ENCODE peak calls at places on chromosome 3, in ten cellular contexts. D is ureter, B is LoVo, P is GF-D8, F is NCI-H446 treated with DMSO at 0.1 percent for 48 hours, L is GM04504, V is psoas muscle, K is H54, H is breast epithelium, S is mucosa of gallbladder. A is an unnamed sample.

GRCh38 chr3:46110701-46111493 is 83.6 kb upstream of the XCR1 start:
- DNase-seq in L (peak), V (no peak), K (peak), P (peak), F (peak), D (no peak), H (no peak), S (peak), B (peak), A (peak)

GRCh38 chr3:169811606-169812123 is 1.0 kb upstream of the LRRIQ4 start:
- DNase-seq in V (no peak), L (peak), B (no peak), S (no peak), H (no peak), K (peak), P (peak), F (no peak), D (no peak), A (no peak)

GRCh38 chr3:51386852-51387229 is 1.8 kb downstream of the MANF start:
- DNase-seq in L (no peak), P (no peak), K (no peak), F (no peak), H (no peak), D (peak), S (no peak), V (no peak), B (no peak), A (no peak)

GRCh38 chr3:122688996-122689395 is 8.4 kb downstream of the PARP14 start:
- DNase-seq in K (no peak), H (no peak), B (no peak), S (no peak), L (no peak), P (no peak), F (no peak), D (no peak), V (no peak), A (no peak)

GRCh38 chr3:65303431-65303830 is 615.6 kb upstream of the ADAMTS9 start:
- DNase-seq in S (no peak), H (no peak), V (no peak), B (no peak), D (no peak), L (no peak), P (no peak), F (no peak), K (no peak), A (no peak)

GRCh38 chr3:72368331-72368975 is 479.8 kb downstream of the SHQ1 start:
- DNase-seq in L (no peak), B (no peak), F (no peak), K (no peak), S (no peak), D (no peak), V (no peak), P (no peak), H (no peak), A (peak)

GRCh38 chr3:51282931-51283330 is 102.2 kb upstream of the MANF start:
- DNase-seq in B (no peak), H (no peak), D (no peak), S (no peak), K (no peak), V (no peak), F (no peak), L (no peak), P (no peak), A (no peak)

GRCh38 chr3:5160926-5161858 is 26.3 kb upstream of the EDEM1 start:
- DNase-seq in K (no peak), V (no peak), L (no peak), P (no peak), D (no peak), S (no peak), F (no peak), B (no peak), H (no peak), A (no peak)

GRCh38 chr3:106056919-106057318 is 188.1 kb upstream of the CBLB start:
- DNase-seq in D (no peak), L (no peak), S (no peak), H (no peak), B (no peak), K (no peak), V (no peak), P (no peak), F (no peak), A (no peak)

GRCh38 chr3:196399485-196399945 is 32.7 kb downstream of the UBXN7 start:
- DNase-seq in V (no peak), B (peak), D (no peak), H (no peak), K (peak), S (no peak), P (no peak), L (peak), F (no peak), A (peak)

GRCh38 chr3:98956008-98956407 is 54.5 kb upstream of the DCBLD2 start:
- DNase-seq in H (no peak), K (no peak), F (no peak), P (no peak), V (no peak), D (no peak), S (no peak), L (no peak), B (no peak), A (no peak)

GRCh38 chr3:69118555-69118954 is 3.8 kb downstream of the LMOD3 start:
- DNase-seq in S (no peak), D (no peak), F (no peak), K (no peak), V (no peak), L (no peak), H (no peak), P (no peak), B (no peak), A (no peak)

GRCh38 chr3:65953301-65953812 is 85.4 kb downstream of the MAGI1 start:
- DNase-seq in B (peak), S (peak), D (peak), H (peak), F (no peak), V (no peak), K (no peak), P (no peak), L (no peak), A (no peak)

GRCh38 chr3:188205992-188206416 is 52.0 kb downstream of the LPP start:
- DNase-seq in D (no peak), V (no peak), H (no peak), S (no peak), F (no peak), P (no peak), B (no peak), L (no peak), K (no peak), A (no peak)

GRCh38 chr3:98733055-98733777 is 29.9 kb upstream of the ST3GAL6 start:
- DNase-seq in S (no peak), B (no peak), K (peak), P (no peak), D (no peak), V (peak), F (no peak), L (no peak), H (no peak), A (no peak)

GRCh38 chr3:8767667-8768363 is 1.6 kb downstream of the OXTR start:
- DNase-seq in P (no peak), K (no peak), L (no peak), S (no peak), B (no peak), H (no peak), V (no peak), D (peak), F (no peak), A (no peak)

GRCh38 chr3:52004158-52004787 is 8.6 kb upstream of the RPL29 start:
- DNase-seq in P (no peak), K (no peak), V (peak), S (no peak), D (no peak), B (no peak), H (no peak), L (no peak), F (no peak), A (no peak)

GRCh38 chr3:111979689-111980025 is 831 bp downstream of the ABHD10 start:
- DNase-seq in S (no peak), D (no peak), B (no peak), K (no peak), F (peak), H (no peak), P (no peak), V (no peak), L (no peak), A (no peak)

GRCh38 chr3:151439652-151440125 is 21.2 kb downstream of the IGSF10 start:
- DNase-seq in S (peak), P (no peak), K (peak), B (peak), L (peak), V (no peak), D (no peak), F (peak), H (no peak), A (peak)

GRCh38 chr3:99509224-99509623 is 129.2 kb upstream of the COL8A1 start:
- DNase-seq in V (no peak), P (no peak), L (no peak), B (no peak), S (no peak), H (no peak), K (no peak), F (no peak), D (no peak), A (no peak)

GRCh38 chr3:47399531-47400270 is 18.9 kb downstream of the PTPN23 start:
- DNase-seq in L (no peak), P (no peak), D (no peak), F (no peak), H (no peak), B (no peak), K (no peak), V (no peak), S (no peak), A (no peak)

GRCh38 chr3:77041156-77041696 is 1.3 kb downstream of the ROBO2 start:
- DNase-seq in S (no peak), H (no peak), P (no peak), B (no peak), F (no peak), D (no peak), K (no peak), L (no peak), V (peak), A (no peak)

GRCh38 chr3:58609990-58610389 is 32.8 kb upstream of the FAM107A start:
- DNase-seq in S (no peak), D (no peak), B (no peak), H (no peak), P (no peak), L (no peak), F (no peak), V (no peak), K (no peak), A (peak)

GRCh38 chr3:129016366-129016724 is 15.2 kb downstream of the EFCC1 start:
- DNase-seq in H (no peak), F (no peak), V (no peak), S (no peak), P (peak), D (no peak), K (no peak), B (peak), L (no peak), A (no peak)

GRCh38 chr3:127640031-127640355 is 11.0 kb downstream of the PODXL2 start:
- DNase-seq in B (no peak), D (no peak), L (no peak), K (no peak), S (no peak), V (no peak), P (no peak), H (no peak), F (no peak), A (no peak)

GRCh38 chr3:49296781-49297420 is 19.9 kb upstream of the C3orf62 start:
- DNase-seq in V (peak), H (no peak), B (no peak), K (no peak), F (no peak), S (no peak), D (peak), L (no peak), P (no peak), A (no peak)

GRCh38 chr3:175495331-175495730 is 636.2 kb downstream of the NAALADL2 start:
- DNase-seq in B (no peak), L (no peak), H (no peak), S (no peak), P (no peak), F (no peak), K (no peak), V (no peak), D (no peak), A (no peak)

A was measured in RCC 7860.